ENCODE peak calls at places on chromosomes 2 and 18, in nine cellular contexts. O is fibroblast of lung, Z is H1, I is sigmoid colon, F is heart right ventricle, B is dorsolateral prefrontal cortex, S is IMR-90, K is heart left ventricle, W is Peyer's patch. E is an unnamed sample.

GRCh38 chr2:219441451-219442205 is 7.0 kb downstream of the SPEG start:
- DNase-seq in O (peak; percentile 69), Z (no peak), I (peak; percentile 89), F (no peak), B (no peak), S (peak; percentile 54), K (peak; percentile 76), W (peak; percentile 31), E (no peak)

GRCh38 chr2:127640082-127641072 is 5.6 kb upstream of the GPR17 start:
- DNase-seq in O (no peak), Z (no peak), I (no peak), F (peak; percentile 13), B (no peak), S (no peak), K (no peak), W (peak; percentile 84), E (no peak)

GRCh38 chr2:7169631-7170030 is 252.4 kb downstream of the RNF144A start:
- DNase-seq in O (no peak), Z (no peak), I (no peak), F (no peak), B (no peak), S (no peak), K (no peak), W (no peak), E (no peak)

GRCh38 chr2:92073036-92073814 is 2798.0 kb upstream of the TEKT4 start:
- DNase-seq in O (no peak), Z (no peak), I (peak; percentile 54), F (no peak), B (peak; percentile 35), S (no peak), K (peak; percentile 11), W (no peak), E (no peak)

GRCh38 chr2:9230051-9230802 is 23.6 kb downstream of the ASAP2 start:
- DNase-seq in O (peak; percentile 40), Z (no peak), I (peak; percentile 78), F (peak; percentile 73), B (peak; percentile 50), S (peak; percentile 51), K (no peak), W (no peak), E (peak; percentile 46)

GRCh38 chr2:128319773-128320608 is 1.3 kb upstream of the HS6ST1 start:
- DNase-seq in O (no peak), Z (no peak), I (peak; percentile 67), F (no peak), B (peak; percentile 42), S (no peak), K (no peak), W (peak; percentile 13), E (no peak)

GRCh38 chr2:124978597-124978996 is 953.5 kb downstream of the CNTNAP5 start:
- DNase-seq in O (no peak), Z (no peak), I (no peak), F (no peak), B (no peak), S (no peak), K (no peak), W (no peak), E (no peak)

GRCh38 chr2:29405707-29406106 is 290.5 kb downstream of the CLIP4 start:
- DNase-seq in O (no peak), Z (no peak), I (no peak), F (no peak), B (no peak), S (no peak), K (no peak), W (no peak), E (no peak)

GRCh38 chr2:60614319-60614718 is 60.9 kb upstream of the BCL11A start:
- DNase-seq in O (no peak), Z (no peak), I (no peak), F (no peak), B (no peak), S (no peak), K (no peak), W (no peak), E (no peak)

GRCh38 chr2:75666821-75667344 is 20.3 kb downstream of the MRPL19 start:
- DNase-seq in O (no peak), Z (no peak), I (no peak), F (no peak), B (no peak), S (no peak), K (no peak), W (no peak), E (no peak)

GRCh38 chr2:232447638-232448472 is 8.1 kb upstream of the ALPI start:
- DNase-seq in O (peak; percentile 11), Z (no peak), I (no peak), F (no peak), B (no peak), S (no peak), K (no peak), W (no peak), E (no peak)

GRCh38 chr2:238294046-238294392 is 5.6 kb upstream of the PER2 start:
- DNase-seq in O (no peak), Z (no peak), I (peak; percentile 52), F (no peak), B (peak; percentile 34), S (no peak), K (no peak), W (no peak), E (no peak)

GRCh38 chr2:10709290-10709939 is 12.0 kb upstream of the ATP6V1C2 start:
- DNase-seq in O (no peak), Z (peak; percentile 41), I (no peak), F (no peak), B (no peak), S (no peak), K (no peak), W (no peak), E (no peak)

GRCh38 chr2:167945660-167946366 is 301.6 kb downstream of the STK39 start:
- DNase-seq in O (no peak), Z (no peak), I (no peak), F (no peak), B (no peak), S (no peak), K (no peak), W (no peak), E (no peak)

GRCh38 chr2:27363933-27364332 is 6.2 kb downstream of the EIF2B4 start:
- DNase-seq in O (no peak), Z (no peak), I (no peak), F (no peak), B (no peak), S (no peak), K (no peak), W (no peak), E (no peak)

GRCh38 chr2:181354626-181355025 is 102.6 kb upstream of the ITGA4 start:
- DNase-seq in O (peak; percentile 87), Z (no peak), I (no peak), F (no peak), B (no peak), S (peak; percentile 63), K (no peak), W (no peak), E (peak; percentile 43)

GRCh38 chr18:77948571-77948970 is 698.9 kb downstream of the GALR1 start:
- DNase-seq in O (no peak), Z (no peak), I (no peak), F (no peak), B (no peak), S (no peak), K (no peak), W (no peak), E (no peak)

GRCh38 chr2:219289537-219290361 is 10.6 kb downstream of the DNAJB2 start:
- DNase-seq in O (peak; percentile 93), Z (no peak), I (peak; percentile 89), F (peak; percentile 76), B (peak; percentile 85), S (peak; percentile 95), K (peak; percentile 76), W (no peak), E (peak; percentile 60)

GRCh38 chr18:47345291-47345690 is 93.8 kb upstream of the SKOR2 start:
- DNase-seq in O (no peak), Z (no peak), I (no peak), F (no peak), B (no peak), S (no peak), K (no peak), W (no peak), E (no peak)

GRCh38 chr18:77676901-77677300 is 427.3 kb downstream of the GALR1 start:
- DNase-seq in O (no peak), Z (peak; percentile 10), I (no peak), F (no peak), B (no peak), S (no peak), K (no peak), W (no peak), E (no peak)

GRCh38 chr2:29782087-29782486 is 139.3 kb downstream of the ALK start:
- DNase-seq in O (no peak), Z (no peak), I (no peak), F (no peak), B (no peak), S (no peak), K (no peak), W (no peak), E (no peak)

GRCh38 chr2:216181351-216181750 is 72.2 kb downstream of the XRCC5 start:
- DNase-seq in O (peak; percentile 33), Z (no peak), I (no peak), F (no peak), B (no peak), S (no peak), K (no peak), W (no peak), E (no peak)
- H3K4me3 ChIP-seq in O (no peak overlapping the region), Z (no peak overlapping the region), I (no peak overlapping the region), F (no peak overlapping the region), B (no peak overlapping the region), S (no peak overlapping the region), K (no peak overlapping the region), W (no peak overlapping the region), E (no peak overlapping the region)

DNA sequence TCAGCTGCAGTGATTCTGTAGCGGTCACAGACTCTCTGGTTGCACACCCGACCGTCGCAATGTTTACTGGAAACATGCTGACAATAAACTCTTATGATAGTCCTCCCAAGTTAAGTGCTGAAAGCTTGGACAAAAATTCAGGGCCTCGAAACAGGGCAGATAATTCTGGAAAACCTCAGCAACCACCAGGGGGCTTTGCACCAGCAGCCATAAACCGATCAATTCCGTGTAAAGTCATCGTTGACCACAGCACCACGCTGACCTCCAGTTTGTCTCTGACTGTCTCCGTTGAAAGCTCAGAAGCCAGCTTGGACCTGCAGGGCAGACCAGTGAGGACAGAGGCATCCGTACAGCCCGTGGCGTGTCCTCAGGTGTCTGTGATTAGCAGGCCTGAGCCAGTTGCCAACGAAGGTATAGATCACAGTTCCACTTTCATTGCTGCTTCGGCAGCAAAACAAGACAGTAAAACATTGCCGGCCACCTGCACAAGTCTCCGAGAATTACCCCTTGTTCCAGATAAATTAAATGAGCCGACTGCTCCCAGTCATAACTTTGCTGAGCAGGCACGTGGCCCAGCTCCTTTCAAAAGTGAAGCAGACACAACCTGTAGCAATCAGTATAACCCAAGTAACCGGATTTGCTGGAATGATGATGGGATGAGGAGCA is 166.1 kb downstream of the ASXL3 start:
- DNase-seq in O (no peak), Z (no peak), I (no peak), F (no peak), B (no peak), S (no peak), K (no peak), W (no peak), E (no peak)
- TF ChIP-seq CTCF in O (peak; percentile 11), Z (peak; percentile 10), I (no peak), F (no peak), B (no peak), S (no peak), K (no peak), W (peak; percentile 7), E (no peak)

GRCh38 chr2:159788218-159788617 is 9.8 kb downstream of the CD302 start:
- DNase-seq in O (no peak), Z (no peak), I (no peak), F (no peak), B (no peak), S (no peak), K (no peak), W (no peak), E (no peak)
- H3K4me3 ChIP-seq in O (no peak overlapping the region), Z (no peak overlapping the region), I (no peak overlapping the region), F (no peak overlapping the region), B (no peak overlapping the region), S (no peak overlapping the region), K (no peak overlapping the region), W (no peak overlapping the region), E (no peak overlapping the region)

GRCh38 chr18:36402765-36403396 is 105.4 kb downstream of the FHOD3 start:
- DNase-seq in O (peak; percentile 81), Z (no peak), I (peak; percentile 78), F (peak; percentile 67), B (no peak), S (peak; percentile 35), K (peak; percentile 89), W (no peak), E (peak; percentile 81)
- TF ChIP-seq CTCF in O (no peak), Z (no peak), I (no peak), F (no peak), B (no peak), S (no peak), K (peak; percentile 30), W (no peak), E (no peak)